ENCODE peak calls at places on chromosomes 7 and 10, in four cellular contexts. R is B cell, D is endothelial cell, Y is GM13977. N is an unnamed sample.

GRCh38 chr7:74051629-74052410 is 23.8 kb downstream of the ELN start:
- DNase-seq in R (no peak), D (peak), Y (no peak), N (peak)

GRCh38 chr7:158295966-158296797 is 291.4 kb downstream of the PTPRN2 start:
- DNase-seq in R (no peak), D (no peak), Y (no peak), N (no peak)

GRCh38 chr10:6014241-6014761 is 37.0 kb upstream of the IL15RA start:
- DNase-seq in R (peak), D (peak), Y (peak), N (peak)

GRCh38 chr10:106705576-106706526 is 458.7 kb downstream of the SORCS1 start:
- DNase-seq in R (peak), D (peak), Y (peak), N (peak)

GRCh38 chr10:35058134-35058533 is 32.0 kb downstream of the CUL2 start:
- DNase-seq in R (no peak), D (no peak), Y (peak), N (no peak)

GRCh38 chr10:87696922-87697714 is 37.4 kb downstream of the PAPSS2 start:
- DNase-seq in R (no peak), D (no peak), Y (no peak), N (no peak)

GRCh38 chr10:98486421-98486820 is 39.7 kb upstream of the HPS1 start:
- DNase-seq in R (no peak), D (no peak), Y (no peak), N (no peak)

GRCh38 chr10:88111294-88111693 is 247.9 kb downstream of the PTEN start:
- DNase-seq in R (no peak), D (no peak), Y (no peak), N (no peak)

GRCh38 chr7:48182736-48183369 is 11.6 kb downstream of the ABCA13 start:
- DNase-seq in R (no peak), D (no peak), Y (no peak), N (no peak)

GRCh38 chr7:90211391-90212148 is at the start of gene STEAP2:
- DNase-seq in R (peak), D (peak), Y (peak), N (peak)

GRCh38 chr10:48802611-48803046 is 118.0 kb downstream of the WDFY4 start:
- DNase-seq in R (peak), D (no peak), Y (peak), N (no peak)

GRCh38 chr7:115059312-115059711 is 137.4 kb downstream of the MDFIC start:
- DNase-seq in R (no peak), D (no peak), Y (no peak), N (no peak)

GRCh38 chr10:114874827-114875541 is 53.4 kb downstream of the FHIP2A start:
- DNase-seq in R (peak), D (peak), Y (peak), N (peak)

GRCh38 chr7:34315032-34315431 is 343.0 kb upstream of the NPSR1 start:
- DNase-seq in R (no peak), D (no peak), Y (no peak), N (no peak)

GRCh38 chr10:97771055-97771811 is 566 bp downstream of the SFRP5 start:
- DNase-seq in R (no peak), D (peak), Y (peak), N (peak)

GRCh38 chr7:156764016-156764669 is 123.6 kb downstream of the RNF32 start:
- DNase-seq in R (no peak), D (peak), Y (no peak), N (peak)

GRCh38 chr7:17948503-17949238 is 8.4 kb upstream of the SNX13 start:
- DNase-seq in R (no peak), D (no peak), Y (no peak), N (no peak)

DNA sequence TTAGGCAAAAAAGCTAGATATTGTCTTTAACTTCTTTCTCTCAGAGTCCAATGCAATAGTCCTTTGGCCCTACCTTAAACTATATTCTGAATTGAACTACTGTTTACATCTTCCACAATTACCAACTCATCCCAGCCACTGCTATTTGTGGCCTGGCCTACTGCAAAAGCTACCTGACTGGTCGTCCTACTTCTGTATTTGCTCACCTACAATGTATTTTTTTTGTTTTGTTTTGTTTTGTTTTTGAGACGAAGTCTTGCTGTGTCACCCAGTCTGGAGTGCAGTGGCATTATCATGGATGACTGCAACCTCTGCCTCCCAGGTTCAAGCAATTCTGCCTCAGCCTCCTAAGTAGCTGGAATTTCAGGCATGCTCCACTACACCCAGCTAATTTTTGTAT is 51.2 kb downstream of the ARL4A start:
- DNase-seq in R (no peak), D (no peak), Y (no peak), N (no peak)
- TF ChIP-seq CTCF in R (no peak), D (no peak), Y (no peak), N (no peak)

DNA sequence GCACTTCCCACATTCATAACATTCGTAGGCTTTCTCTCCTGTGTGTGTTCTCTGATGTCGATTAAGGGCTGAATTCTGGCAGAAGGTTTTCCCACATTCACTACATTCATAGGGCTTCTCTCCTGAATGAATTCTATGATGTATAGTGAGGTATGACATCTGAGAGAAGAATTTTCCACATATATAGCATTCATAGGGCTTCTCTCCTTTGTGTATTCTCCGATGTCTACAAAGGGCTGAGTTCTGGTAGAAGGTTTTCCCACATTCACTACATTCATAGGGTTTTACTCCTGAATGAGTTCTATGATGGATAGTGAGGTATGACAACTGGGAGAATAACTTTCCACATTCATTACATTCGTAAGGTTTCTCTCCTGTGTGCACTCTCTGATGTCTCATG is 15.6 kb downstream of the ZNF12 start:
- DNase-seq in R (no peak), D (no peak), Y (no peak), N (no peak)
- TF ChIP-seq CTCF in R (no peak), D (no peak), Y (no peak), N (no peak)

DNA sequence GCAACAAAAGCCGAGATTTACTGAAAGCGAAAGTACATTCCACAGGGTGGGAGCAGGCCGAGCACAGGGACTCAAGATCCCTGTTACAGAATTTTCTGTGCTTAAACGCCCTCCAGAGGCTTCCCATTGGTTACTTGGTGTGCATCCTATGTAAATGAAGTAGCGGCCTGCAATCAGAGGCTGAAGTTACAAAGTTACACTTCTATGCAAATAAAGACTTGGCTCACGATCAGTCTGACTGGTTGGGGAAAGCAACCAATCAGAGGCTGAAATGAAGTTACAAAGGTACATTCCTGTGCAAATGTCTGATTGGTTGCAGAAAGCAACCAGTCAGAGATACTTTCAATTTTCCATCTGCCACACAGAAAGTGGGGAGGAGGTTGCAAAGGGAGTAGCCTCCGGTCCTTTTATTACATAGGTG is 4.1 kb downstream of the ACBD7 start:
- DNase-seq in R (no peak), D (no peak), Y (no peak), N (no peak)
- TF ChIP-seq CTCF in R (no peak), D (no peak), Y (no peak), N (no peak)

GRCh38 chr10:108363566-108363965 is 1199.1 kb upstream of the SORCS1 start:
- DNase-seq in R (no peak), D (no peak), Y (no peak), N (no peak)

GRCh38 chr10:108360187-108360586 is 1195.7 kb upstream of the SORCS1 start:
- DNase-seq in R (no peak), D (no peak), Y (no peak), N (no peak)

GRCh38 chr10:108362956-108363355 is 1198.5 kb upstream of the SORCS1 start:
- DNase-seq in R (no peak), D (no peak), Y (no peak), N (no peak)

GRCh38 chr10:108362306-108362705 is 1197.8 kb upstream of the SORCS1 start:
- DNase-seq in R (no peak), D (no peak), Y (no peak), N (no peak)

DNA sequence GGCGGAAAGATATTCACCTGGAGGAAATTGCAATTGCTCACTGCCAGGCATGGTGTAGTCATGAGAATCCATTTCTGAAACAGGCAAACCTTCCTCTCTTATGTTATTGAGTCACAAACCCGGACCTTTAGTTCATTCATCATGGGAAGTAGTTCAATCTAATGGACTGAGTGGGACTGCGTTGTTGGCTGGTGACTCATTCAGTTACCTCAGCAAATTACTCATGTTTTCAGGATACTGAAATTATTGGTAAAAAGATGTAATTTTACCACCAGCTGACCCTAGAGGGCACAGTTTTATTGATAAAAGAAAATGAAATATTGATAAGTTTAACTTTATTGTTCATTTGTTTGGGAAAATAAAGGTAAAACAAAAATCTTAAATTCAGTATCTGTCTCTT is 1194.4 kb upstream of the SORCS1 start:
- DNase-seq in R (no peak), D (no peak), Y (peak), N (peak)
- TF ChIP-seq CTCF in R (no peak), D (no peak), Y (peak), N (peak)

N was measured in activated CD8-positive, alpha-beta T cell treated with anti-CD3 and anti-CD28 coated beads for 36 hours.